ENCODE peak calls at places on chromosomes 4 and X, in six cellular contexts. H is adrenal gland, P is ovary, L is lung, G is upper lobe of left lung, T is OCI-LY7. E is an unnamed sample. For H3K4me1 and H3K9me3, the result is how much of the 10 kb centered on the place peaks cover.

GRCh38 chrX:5681159-5681558 is 547.5 kb downstream of the NLGN4X start:
- DNase-seq in H (no peak), P (no peak), L (no peak), G (no peak), T (peak), E (no peak)

GRCh38 chr4:83852085-83852451 is 316.2 kb downstream of the GPAT3 start:
- DNase-seq in H (no peak), P (no peak), L (no peak), G (no peak), T (no peak), E (no peak)

GRCh38 chrX:120144178-120144844 is 14.1 kb upstream of the RHOXF2 start:
- DNase-seq in H (peak), P (peak), L (no peak), G (no peak), T (no peak), E (no peak)

GRCh38 chrX:27671234-27671633 is 81.1 kb downstream of the DCAF8L2 start:
- DNase-seq in H (no peak), P (no peak), L (no peak), G (no peak), T (no peak), E (no peak)

GRCh38 chrX:36266155-36266554 is 346.6 kb downstream of the CFAP47 start:
- DNase-seq in H (no peak), P (no peak), L (no peak), G (no peak), T (no peak), E (no peak)

GRCh38 chr4:10074767-10075105 is 41.9 kb downstream of the WDR1 start:
- DNase-seq in H (peak), P (no peak), L (no peak), G (no peak), T (peak), E (no peak)

GRCh38 chr4:111814961-111815360 is 330.3 kb upstream of the FAM241A start:
- DNase-seq in H (no peak), P (no peak), L (no peak), G (no peak), T (no peak), E (no peak)

GRCh38 chrX:153593811-153594500 is 5.0 kb downstream of the CCNQ start:
- DNase-seq in H (no peak), P (no peak), L (no peak), G (no peak), T (no peak), E (no peak)

GRCh38 chrX:103831342-103831802 is 685 bp downstream of the RAB9B start:
- DNase-seq in H (no peak), P (no peak), L (no peak), G (peak), T (no peak), E (no peak)

GRCh38 chr4:187071896-187072295 is 348.2 kb upstream of the FAT1 start:
- DNase-seq in H (no peak), P (no peak), L (no peak), G (no peak), T (no peak), E (no peak)

GRCh38 chr4:152728343-152728742 is 48.5 kb upstream of the TMEM154 start:
- DNase-seq in H (no peak), P (no peak), L (no peak), G (no peak), T (no peak), E (no peak)

GRCh38 chrX:111041018-111041462 is 55.0 kb upstream of the PAK3 start:
- DNase-seq in H (no peak), P (no peak), L (no peak), G (no peak), T (no peak), E (no peak)

GRCh38 chrX:124328765-124329164 is 3.7 kb upstream of the TEX13D start:
- DNase-seq in H (no peak), P (no peak), L (no peak), G (no peak), T (no peak), E (no peak)

GRCh38 chr4:112386051-112386450 is 88.9 kb downstream of the ALPK1 start:
- DNase-seq in H (no peak), P (no peak), L (no peak), G (no peak), T (no peak), E (no peak)

GRCh38 chrX:65671966-65672365 is 4.5 kb downstream of the MSN start:
- DNase-seq in H (no peak), P (no peak), L (no peak), G (no peak), T (no peak), E (no peak)

GRCh38 chrX:65677954-65678469 is 10.6 kb downstream of the MSN start:
- DNase-seq in H (peak), P (peak), L (no peak), G (no peak), T (no peak), E (no peak)

GRCh38 chrX:65671286-65671685 is 3.8 kb downstream of the MSN start:
- DNase-seq in H (no peak), P (no peak), L (peak), G (no peak), T (no peak), E (no peak)

GRCh38 chrX:65674351-65674893 is 7.0 kb downstream of the MSN start:
- DNase-seq in H (no peak), P (no peak), L (no peak), G (no peak), T (no peak), E (no peak)

DNA sequence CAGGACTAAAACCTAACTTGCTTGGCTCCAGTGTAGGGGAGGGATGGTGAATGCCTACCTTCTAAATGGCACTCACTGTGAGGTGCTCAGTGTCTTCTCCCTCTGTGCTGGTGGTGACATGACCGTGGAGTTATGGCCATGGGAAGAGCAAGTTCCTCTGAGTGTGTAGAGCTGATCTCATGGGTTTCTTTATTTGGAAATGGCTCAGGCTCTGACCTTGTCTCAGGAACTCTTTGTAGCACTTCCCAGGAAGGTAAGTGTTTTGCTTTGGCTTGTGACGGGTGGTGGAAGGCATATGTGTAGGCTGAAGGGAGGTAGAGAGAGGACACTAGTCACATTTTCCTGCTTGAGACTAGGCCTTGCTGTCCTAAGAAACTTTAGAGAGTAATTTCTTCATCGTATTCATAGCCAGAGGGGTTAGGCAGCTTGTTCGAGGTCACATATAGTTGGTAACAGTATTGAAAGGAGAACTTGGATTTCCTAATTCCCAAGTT is 6.5 kb downstream of the MSN start:
- DNase-seq in H (no peak), P (no peak), L (no peak), G (no peak), T (no peak), E (no peak)
- H3K4me1 ChIP-seq in H (under half), P (under half), L (under half), G (half or more), T (half or more), E (half or more)

DNA sequence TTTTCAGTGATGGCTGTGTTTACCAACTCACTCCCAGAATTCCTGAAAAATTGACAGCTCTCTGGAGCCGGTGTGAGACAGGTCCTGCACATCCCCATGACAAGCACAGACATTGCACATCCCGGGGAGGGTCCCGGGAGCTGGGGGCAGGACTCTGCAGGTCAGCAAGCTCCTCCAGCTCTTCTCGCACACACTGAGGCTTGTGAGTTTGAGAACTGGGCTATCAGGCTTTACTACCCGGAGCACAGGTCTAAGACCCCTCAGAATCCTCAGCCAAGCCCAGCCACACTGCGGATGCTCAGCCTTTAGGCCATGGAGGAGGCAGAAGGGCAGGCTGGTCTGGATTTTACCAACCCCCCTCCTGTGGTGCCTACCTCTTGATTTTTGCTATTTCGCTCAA is 5.6 kb upstream of the CLDN24 start:
- DNase-seq in H (no peak), P (no peak), L (peak), G (peak), T (no peak), E (peak)
- H3K9me3 ChIP-seq in H (under half), P (under half), L (under half), G (under half), T (under half), E (under half)

GRCh38 chr4:39913466-39913865 is 64.2 kb downstream of the PDS5A start:
- DNase-seq in H (no peak), P (no peak), L (no peak), G (no peak), T (no peak), E (no peak)
- H3K4me1 ChIP-seq in H (under half), P (under half), L (under half), G (under half), T (under half), E (under half)

GRCh38 chr4:138935-139334 is 14.6 kb downstream of the ZNF718 start:
- DNase-seq in H (no peak), P (no peak), L (no peak), G (no peak), T (no peak), E (no peak)
- H3K9me3 ChIP-seq in H (under half), P (under half), L (under half), G (half or more), T (half or more), E (under half)